ENCODE peak calls at places on chromosomes 2 and 18, in nine cellular contexts. W is skeletal muscle cell, R is GM23248, I is sciatic nerve, D is T1000, U is pancreas, B is NCI-H1105, N is EL, E is mesothelial cell of epicardium. Y is an unnamed sample.

GRCh38 chr18:72543362-72544055 is 633 bp downstream of the CBLN2 start:
- DNase-seq in R (peak; percentile 4), B (peak; percentile 12), I (no peak), U (no peak), N (no peak), W (no peak), E (no peak), D (no peak), Y (peak; percentile 71)

GRCh38 chr2:22281033-22281432 is 1103.9 kb upstream of the KLHL29 start:
- DNase-seq in R (peak; percentile 3), U (no peak), I (no peak), B (peak; percentile 11), E (peak; percentile 19), W (peak; percentile 3), N (peak; percentile 43), D (peak; percentile 31), Y (peak; percentile 12)

GRCh38 chr2:16412321-16413030 is 253.2 kb downstream of the CYRIA start:
- DNase-seq in B (no peak), D (no peak), W (no peak), R (no peak), U (no peak), N (no peak), I (no peak), E (no peak), Y (no peak)

GRCh38 chr2:226838758-226839555 is 3.1 kb downstream of the RHBDD1 start:
- DNase-seq in R (no peak), W (no peak), I (no peak), E (no peak), U (no peak), N (no peak), B (no peak), D (no peak), Y (no peak)

GRCh38 chr2:54760310-54760709 is 36.8 kb downstream of the EML6 start:
- DNase-seq in N (no peak), E (no peak), U (no peak), W (no peak), I (no peak), R (no peak), B (no peak), D (no peak), Y (peak; percentile 43)

GRCh38 chr2:236663671-236664101 is 94.1 kb downstream of the ACKR3 start:
- DNase-seq in W (peak; percentile 78), E (no peak), N (peak; percentile 89), R (peak; percentile 95), D (peak; percentile 41), U (peak; percentile 14), B (no peak), I (peak; percentile 83), Y (no peak)

GRCh38 chr2:25000503-25001328 is 29.0 kb upstream of the DNAJC27 start:
- DNase-seq in U (no peak), R (peak; percentile 85), N (peak; percentile 41), B (no peak), I (no peak), W (no peak), D (no peak), E (no peak), Y (peak; percentile 38)

GRCh38 chr2:217168396-217168795 is 308.5 kb upstream of the TNP1 start:
- DNase-seq in B (no peak), E (no peak), R (no peak), D (no peak), I (no peak), W (no peak), N (no peak), U (no peak), Y (no peak)

GRCh38 chr2:9145109-9145751 is 61.4 kb upstream of the ASAP2 start:
- DNase-seq in E (no peak), B (no peak), W (peak; percentile 36), U (no peak), N (peak; percentile 73), D (no peak), R (peak; percentile 87), I (no peak), Y (no peak)

GRCh38 chr2:146572598-146572997 is 1272.2 kb upstream of the ACVR2A start:
- DNase-seq in R (peak; percentile 70), W (no peak), U (no peak), I (no peak), B (no peak), E (no peak), N (peak; percentile 56), D (no peak), Y (no peak)

GRCh38 chr18:55351220-55351619 is 236.8 kb downstream of the TCF4 start:
- DNase-seq in W (no peak), B (no peak), D (no peak), I (no peak), U (no peak), E (no peak), N (peak; percentile 4), R (peak; percentile 41), Y (no peak)

GRCh38 chr18:652131-652530 is 5.3 kb upstream of the TYMS start:
- DNase-seq in D (no peak), B (no peak), I (no peak), E (no peak), W (no peak), R (no peak), N (no peak), U (no peak), Y (no peak)

GRCh38 chr2:120722603-120723421 is 12.9 kb upstream of the GLI2 start:
- DNase-seq in I (peak; percentile 19), E (no peak), D (no peak), U (no peak), N (peak; percentile 84), W (peak; percentile 70), R (peak; percentile 75), B (no peak), Y (peak; percentile 24)

GRCh38 chr2:233690444-233690843 is 2.2 kb upstream of the UGT1A6 start:
- DNase-seq in N (no peak), B (no peak), I (no peak), U (no peak), D (no peak), E (no peak), R (no peak), W (no peak), Y (no peak)

GRCh38 chr2:1988049-1988448 is 243.7 kb upstream of the PXDN start:
- DNase-seq in B (no peak), I (no peak), D (no peak), R (no peak), E (no peak), W (no peak), N (no peak), U (peak; percentile 78), Y (no peak)

GRCh38 chr2:148515976-148516375 is 128.6 kb upstream of the EPC2 start:
- DNase-seq in I (no peak), E (no peak), W (peak; percentile 7), N (no peak), R (peak; percentile 47), D (no peak), B (no peak), U (no peak), Y (no peak)

GRCh38 chr2:7452110-7452851 is 535.1 kb downstream of the RNF144A start:
- DNase-seq in W (no peak), R (no peak), E (no peak), D (no peak), I (no peak), B (no peak), U (no peak), N (no peak), Y (no peak)

GRCh38 chr2:233360771-233361176 is 6.5 kb downstream of the DGKD start:
- DNase-seq in W (no peak), N (no peak), I (no peak), U (no peak), D (no peak), R (no peak), E (no peak), B (no peak), Y (no peak)

GRCh38 chr2:201396595-201396994 is 39.5 kb upstream of the FLACC1 start:
- DNase-seq in R (no peak), I (no peak), N (no peak), B (no peak), W (no peak), E (no peak), U (no peak), D (no peak), Y (no peak)

Y was measured in NCI-H69.